ENCODE peak calls at places on chromosomes 16 and 17, in six cellular contexts. A is IMR-90, O is mammary epithelial cell, J is GM12878, U is OCI-LY7, Y is H9. Z is an unnamed sample. For H4K20me1, the result is how much of the 10 kb centered on the place peaks cover.

GRCh38 chr16:69078073-69078472 is 27.4 kb upstream of the HAS3 start:
- DNase-seq in A (no peak), O (no peak), J (no peak), U (no peak), Y (peak), Z (no peak)

GRCh38 chr17:62714016-62714777 is 86.7 kb downstream of the MRC2 start:
- DNase-seq in A (peak), O (no peak), J (no peak), U (no peak), Y (peak), Z (peak)

GRCh38 chr16:67101683-67102082 is 8.1 kb upstream of the PHAF1 start:
- DNase-seq in A (peak), O (no peak), J (no peak), U (no peak), Y (no peak), Z (peak)

GRCh38 chr16:3643095-3643730 is 11.3 kb upstream of the DNASE1 start:
- DNase-seq in A (no peak), O (no peak), J (no peak), U (no peak), Y (no peak), Z (no peak)

GRCh38 chr16:324451-325334 is 27.8 kb downstream of the AXIN1 start:
- DNase-seq in A (no peak), O (no peak), J (no peak), U (peak), Y (no peak), Z (no peak)

GRCh38 chr16:24999856-25000447 is 15.2 kb downstream of the ARHGAP17 start:
- DNase-seq in A (no peak), O (no peak), J (no peak), U (no peak), Y (no peak), Z (peak)

GRCh38 chr17:74280093-74280513 is 6.1 kb downstream of the DNAI2 start:
- DNase-seq in A (no peak), O (no peak), J (no peak), U (no peak), Y (no peak), Z (no peak)

GRCh38 chr17:15261063-15261817 is 3.9 kb downstream of the PMP22 start:
- DNase-seq in A (peak), O (peak), J (no peak), U (no peak), Y (peak), Z (peak)

GRCh38 chr17:74631468-74632195 is 8.1 kb upstream of the CD300E start:
- DNase-seq in A (no peak), O (no peak), J (peak), U (peak), Y (no peak), Z (no peak)

GRCh38 chr16:9840761-9841665 is 341.2 kb downstream of the GRIN2A start:
- DNase-seq in A (no peak), O (no peak), J (peak), U (no peak), Y (no peak), Z (peak)

GRCh38 chr16:83579027-83579426 is 228.8 kb upstream of the HSBP1 start:
- DNase-seq in A (no peak), O (no peak), J (no peak), U (no peak), Y (no peak), Z (no peak)

GRCh38 chr16:50096791-50097190 is 31.0 kb downstream of the HEATR3 start:
- DNase-seq in A (peak), O (peak), J (no peak), U (no peak), Y (no peak), Z (peak)

GRCh38 chr17:66393038-66393437 is 90.6 kb downstream of the PRKCA start:
- DNase-seq in A (no peak), O (no peak), J (no peak), U (no peak), Y (no peak), Z (no peak)

GRCh38 chr16:69186642-69187386 is at the start of gene SNTB2:
- DNase-seq in A (peak), O (peak), J (peak), U (peak), Y (peak), Z (peak)

GRCh38 chr17:83056583-83057396 is 22.6 kb upstream of the METRNL start:
- DNase-seq in A (no peak), O (no peak), J (no peak), U (no peak), Y (peak), Z (no peak)

GRCh38 chr17:45147581-45148182 is 593 bp upstream of the HEXIM1 start:
- DNase-seq in A (peak), O (peak), J (peak), U (peak), Y (peak), Z (peak)

GRCh38 chr16:79426663-79427062 is 173.9 kb downstream of the MAF start:
- DNase-seq in A (no peak), O (no peak), J (no peak), U (no peak), Y (no peak), Z (no peak)

GRCh38 chr16:88738167-88739084 is 32.1 kb downstream of the CTU2 start:
- DNase-seq in A (no peak), O (no peak), J (no peak), U (peak), Y (no peak), Z (no peak)

GRCh38 chr17:37462492-37462891 is 27.2 kb upstream of the DUSP14 start:
- DNase-seq in A (no peak), O (no peak), J (no peak), U (no peak), Y (no peak), Z (no peak)

GRCh38 chr16:54027126-54027922 is 259.3 kb downstream of the IRX3 start:
- DNase-seq in A (peak), O (peak), J (no peak), U (no peak), Y (no peak), Z (peak)

GRCh38 chr17:50495918-50496317 is 12.3 kb upstream of the MYCBPAP start:
- DNase-seq in A (peak), O (no peak), J (no peak), U (no peak), Y (no peak), Z (peak)

GRCh38 chr17:61232871-61233270 is 166.8 kb upstream of the TBX2 start:
- DNase-seq in A (peak), O (no peak), J (no peak), U (no peak), Y (no peak), Z (peak)

GRCh38 chr17:42670199-42670924 is 6.4 kb downstream of the PLEKHH3 start:
- DNase-seq in A (no peak), O (no peak), J (no peak), U (no peak), Y (peak), Z (no peak)

GRCh38 chr17:67992541-67993152 is 3.6 kb downstream of the C17orf58 start:
- DNase-seq in A (no peak), O (peak), J (no peak), U (peak), Y (no peak), Z (no peak)

GRCh38 chr17:10622610-10623485 is 34.3 kb downstream of the MYH3 start:
- DNase-seq in A (no peak), O (peak), J (no peak), U (no peak), Y (no peak), Z (no peak)

GRCh38 chr17:40813804-40814203 is 8.6 kb downstream of the KRT10 start:
- DNase-seq in A (peak), O (peak), J (no peak), U (no peak), Y (no peak), Z (peak)

GRCh38 chr17:9424071-9424640 is 151.5 kb downstream of the STX8 start:
- DNase-seq in A (no peak), O (no peak), J (no peak), U (no peak), Y (peak), Z (no peak)

GRCh38 chr16:50446861-50447260 is 78.1 kb upstream of the BRD7 start:
- DNase-seq in A (no peak), O (no peak), J (no peak), U (no peak), Y (no peak), Z (no peak)

GRCh38 chr16:59179446-59180082 is 445.4 kb upstream of the GOT2 start:
- DNase-seq in A (no peak), O (no peak), J (no peak), U (no peak), Y (no peak), Z (no peak)

GRCh38 chr17:12089809-12090384 is 69.2 kb downstream of the MAP2K4 start:
- DNase-seq in A (peak), O (peak), J (no peak), U (no peak), Y (no peak), Z (peak)

GRCh38 chr17:66542183-66542966 is 240.0 kb downstream of the PRKCA start:
- DNase-seq in A (peak), O (peak), J (peak), U (peak), Y (no peak), Z (peak)

DNA sequence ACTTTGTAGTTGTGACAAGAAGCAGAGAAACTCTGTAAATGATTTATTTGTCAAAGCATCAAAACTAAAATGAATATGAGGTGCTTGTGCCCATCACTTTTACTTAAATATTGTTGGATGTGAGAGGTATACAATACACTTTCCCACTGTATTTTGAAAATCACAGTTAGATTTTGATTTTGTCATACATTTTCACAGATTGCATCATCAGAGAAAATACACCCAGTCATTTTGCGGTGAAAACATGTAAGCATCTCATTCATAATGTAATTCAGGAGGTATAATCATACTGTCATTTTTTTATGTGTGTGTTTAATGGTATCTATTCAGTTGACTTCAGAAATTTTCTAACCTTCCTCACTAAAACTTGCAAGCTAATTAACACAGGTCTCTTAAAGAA is 11.3 kb downstream of the ZNF207 start:
- DNase-seq in A (no peak), O (no peak), J (no peak), U (no peak), Y (no peak), Z (no peak)
- H4K20me1 ChIP-seq in A (half or more), O (under half), J (under half), U (under half), Y (under half), Z (half or more)

GRCh38 chr17:3848229-3848628 is 2.2 kb upstream of the NCBP3 start:
- DNase-seq in A (no peak), O (no peak), J (no peak), U (no peak), Y (no peak), Z (no peak)

GRCh38 chr17:3846739-3847670 is 959 bp upstream of the NCBP3 start:
- DNase-seq in A (no peak), O (no peak), J (no peak), U (no peak), Y (no peak), Z (no peak)

GRCh38 chr17:3845754-3846738 is at the start of gene NCBP3:
- DNase-seq in A (peak), O (peak), J (peak), U (peak), Y (peak), Z (peak)

GRCh38 chr17:3845361-3845753 is 689 bp downstream of the NCBP3 start:
- DNase-seq in A (no peak), O (peak), J (no peak), U (peak), Y (no peak), Z (no peak)

GRCh38 chr17:3843935-3844516 is 2.0 kb downstream of the NCBP3 start:
- DNase-seq in A (no peak), O (peak), J (no peak), U (peak), Y (peak), Z (no peak)
- H3K4me2 ChIP-seq in A (no peak), O (peak), J (peak), U (no peak), Y (no peak), Z (no peak)

GRCh38 chr17:17790673-17791464 is 45.9 kb downstream of the SREBF1 start:
- DNase-seq in A (no peak), O (no peak), J (no peak), U (no peak), Y (no peak), Z (no peak)
- H4K20me1 ChIP-seq in A (half or more), O (under half), J (under half), U (under half), Y (under half), Z (half or more)

DNA sequence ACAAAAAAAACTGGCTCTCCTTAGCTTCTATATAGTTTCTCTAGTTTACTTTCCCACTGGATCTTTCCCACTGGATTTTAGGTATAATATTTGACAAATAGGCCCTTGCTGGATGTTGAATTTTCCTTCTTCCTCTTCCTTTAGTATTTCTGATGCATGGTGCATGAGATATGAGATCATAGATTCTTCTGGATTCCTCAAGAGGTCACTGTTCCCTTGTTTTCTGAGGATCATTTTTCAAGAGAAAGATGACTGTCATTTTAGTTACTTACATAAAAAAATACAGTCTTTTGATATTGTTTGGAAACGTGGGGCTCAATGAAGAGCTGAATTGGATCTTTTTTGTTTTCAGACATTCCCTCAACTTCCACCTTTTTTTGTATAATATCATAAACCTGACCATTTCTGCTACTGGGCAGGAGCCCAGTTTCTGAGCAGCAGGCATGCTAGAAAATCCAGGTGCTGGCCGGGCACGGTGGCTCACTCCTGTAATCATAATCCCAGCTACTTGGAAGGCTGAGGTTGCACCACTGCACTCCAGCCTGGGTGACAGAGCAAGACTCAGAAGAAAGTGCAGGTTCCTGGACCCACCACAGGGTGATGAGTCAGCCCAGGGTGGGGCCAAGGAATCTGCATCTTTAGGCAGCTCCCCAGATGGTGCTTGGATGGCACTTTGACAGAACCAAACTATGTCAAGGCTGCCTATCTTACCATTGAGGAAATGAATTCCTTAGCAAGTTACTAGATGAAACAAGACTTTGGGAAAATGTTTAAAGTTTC is 70.3 kb downstream of the SDR42E1 start:
- DNase-seq in A (peak), O (peak), J (no peak), U (no peak), Y (no peak), Z (peak)
- H3K4me2 ChIP-seq in A (no peak), O (no peak), J (no peak), U (no peak), Y (no peak), Z (peak)

GRCh38 chr17:80947200-80947940 is 44.3 kb upstream of the CHMP6 start:
- DNase-seq in A (no peak), O (no peak), J (no peak), U (no peak), Y (no peak), Z (no peak)
- H4K20me1 ChIP-seq in A (under half), O (under half), J (under half), U (under half), Y (under half), Z (under half)

DNA sequence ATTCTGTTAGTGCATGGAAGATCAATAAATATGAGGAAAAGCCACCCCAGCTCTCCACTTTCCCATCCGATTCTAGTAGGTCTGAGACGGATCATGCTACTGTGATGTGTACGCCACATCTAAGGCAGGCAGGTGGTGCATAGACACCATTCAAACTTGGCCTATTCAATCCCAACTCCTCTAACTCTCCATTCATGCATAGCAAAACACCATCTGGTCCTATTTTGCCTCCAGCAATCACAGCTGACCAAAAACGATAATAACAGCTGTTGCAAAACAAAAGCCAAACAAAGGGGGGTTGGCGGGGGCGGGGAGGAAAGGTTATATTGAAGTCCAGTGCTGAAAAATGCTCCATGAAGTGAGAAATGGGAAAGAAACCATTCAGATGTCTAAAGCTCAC is 111.4 kb downstream of the TOX3 start:
- DNase-seq in A (no peak), O (no peak), J (no peak), U (peak), Y (no peak), Z (no peak)
- H3K4me2 ChIP-seq in A (no peak), O (no peak), J (no peak), U (no peak), Y (no peak), Z (no peak)

GRCh38 chr17:4541041-4541327 is 14.2 kb downstream of the MYBBP1A start:
- DNase-seq in A (no peak), O (no peak), J (no peak), U (no peak), Y (no peak), Z (no peak)
- H4K20me1 ChIP-seq in A (under half), O (under half), J (under half), U (under half), Y (under half), Z (under half)

Z was measured in astrocyte.